ENCODE peak calls at places on chromosome 17, in six cellular contexts. One of them, this sample, is unnamed.

GRCh38 chr17:73773702-73774101 is 129.5 kb upstream of the SDK2 start:
- DNase-seq in NCI-H345: no peak
- DNase-seq in stimulated activated CD4-positive, alpha-beta T cell treated with anti-CD3 and anti-CD28 coated beads, Interleukin-1b, Interleukin-23, amount 100 ng/mL, for 1 hour: no peak
- DNase-seq in activated T-cell treated with anti-CD3 and anti-CD28 coated beads for 1 hour: no peak
- DNase-seq in NCI-H1930: no peak
- DNase-seq in ureter: no peak
- DNase-seq in this sample: no peak

GRCh38 chr17:7515912-7516610 is 31.9 kb downstream of the POLR2A start:
- DNase-seq in NCI-H1930: no peak
- DNase-seq in activated T-cell treated with anti-CD3 and anti-CD28 coated beads for 1 hour: no peak
- DNase-seq in ureter: no peak
- DNase-seq in stimulated activated CD4-positive, alpha-beta T cell treated with anti-CD3 and anti-CD28 coated beads, Interleukin-1b, Interleukin-23, amount 100 ng/mL, for 1 hour: no peak
- DNase-seq in NCI-H345: no peak
- DNase-seq in this sample: no peak

GRCh38 chr17:60615108-60615507 is 15.1 kb downstream of the PPM1D start:
- DNase-seq in activated T-cell treated with anti-CD3 and anti-CD28 coated beads for 1 hour: no peak
- DNase-seq in ureter: no peak
- DNase-seq in NCI-H1930: no peak
- DNase-seq in NCI-H345: no peak
- DNase-seq in stimulated activated CD4-positive, alpha-beta T cell treated with anti-CD3 and anti-CD28 coated beads, Interleukin-1b, Interleukin-23, amount 100 ng/mL, for 1 hour: no peak
- DNase-seq in this sample: no peak

GRCh38 chr17:46943511-46944393 is 20.8 kb downstream of the GOSR2 start:
- DNase-seq in stimulated activated CD4-positive, alpha-beta T cell treated with anti-CD3 and anti-CD28 coated beads, Interleukin-1b, Interleukin-23, amount 100 ng/mL, for 1 hour: no peak
- DNase-seq in ureter: no peak
- DNase-seq in NCI-H345: peak; percentile 29
- DNase-seq in NCI-H1930: no peak
- DNase-seq in activated T-cell treated with anti-CD3 and anti-CD28 coated beads for 1 hour: no peak
- DNase-seq in this sample: no peak

GRCh38 chr17:37787055-37787720 is 42.3 kb upstream of the HNF1B start:
- DNase-seq in NCI-H345: no peak
- DNase-seq in NCI-H1930: no peak
- DNase-seq in stimulated activated CD4-positive, alpha-beta T cell treated with anti-CD3 and anti-CD28 coated beads, Interleukin-1b, Interleukin-23, amount 100 ng/mL, for 1 hour: no peak
- DNase-seq in ureter: no peak
- DNase-seq in activated T-cell treated with anti-CD3 and anti-CD28 coated beads for 1 hour: no peak
- DNase-seq in this sample: no peak

GRCh38 chr17:1908699-1909309 is 79.0 kb downstream of the RPA1 start:
- DNase-seq in ureter: peak; percentile 81
- DNase-seq in NCI-H345: peak; percentile 61
- DNase-seq in stimulated activated CD4-positive, alpha-beta T cell treated with anti-CD3 and anti-CD28 coated beads, Interleukin-1b, Interleukin-23, amount 100 ng/mL, for 1 hour: no peak
- DNase-seq in activated T-cell treated with anti-CD3 and anti-CD28 coated beads for 1 hour: no peak
- DNase-seq in NCI-H1930: peak; percentile 52
- DNase-seq in this sample: no peak

GRCh38 chr17:75688209-75688771 is 21.2 kb downstream of the SAP30BP start:
- DNase-seq in activated T-cell treated with anti-CD3 and anti-CD28 coated beads for 1 hour: no peak
- DNase-seq in NCI-H345: no peak
- DNase-seq in NCI-H1930: no peak
- DNase-seq in stimulated activated CD4-positive, alpha-beta T cell treated with anti-CD3 and anti-CD28 coated beads, Interleukin-1b, Interleukin-23, amount 100 ng/mL, for 1 hour: no peak
- DNase-seq in ureter: no peak
- DNase-seq in this sample: no peak

GRCh38 chr17:65071861-65072260 is 15.3 kb upstream of the GNA13 start:
- DNase-seq in ureter: no peak
- DNase-seq in stimulated activated CD4-positive, alpha-beta T cell treated with anti-CD3 and anti-CD28 coated beads, Interleukin-1b, Interleukin-23, amount 100 ng/mL, for 1 hour: no peak
- DNase-seq in NCI-H345: no peak
- DNase-seq in NCI-H1930: no peak
- DNase-seq in activated T-cell treated with anti-CD3 and anti-CD28 coated beads for 1 hour: no peak
- DNase-seq in this sample: no peak

GRCh38 chr17:20262116-20262977 is 205.0 kb downstream of the LGALS9B start:
- DNase-seq in ureter: no peak
- DNase-seq in activated T-cell treated with anti-CD3 and anti-CD28 coated beads for 1 hour: no peak
- DNase-seq in stimulated activated CD4-positive, alpha-beta T cell treated with anti-CD3 and anti-CD28 coated beads, Interleukin-1b, Interleukin-23, amount 100 ng/mL, for 1 hour: no peak
- DNase-seq in NCI-H1930: no peak
- DNase-seq in NCI-H345: no peak
- DNase-seq in this sample: no peak

GRCh38 chr17:73986641-73987177 is 216.8 kb upstream of the RPL38 start:
- DNase-seq in stimulated activated CD4-positive, alpha-beta T cell treated with anti-CD3 and anti-CD28 coated beads, Interleukin-1b, Interleukin-23, amount 100 ng/mL, for 1 hour: no peak
- DNase-seq in NCI-H345: no peak
- DNase-seq in activated T-cell treated with anti-CD3 and anti-CD28 coated beads for 1 hour: no peak
- DNase-seq in NCI-H1930: no peak
- DNase-seq in ureter: no peak
- DNase-seq in this sample: no peak

GRCh38 chr17:29622337-29623282 is at the start of gene CORO6:
- DNase-seq in NCI-H1930: no peak
- DNase-seq in activated T-cell treated with anti-CD3 and anti-CD28 coated beads for 1 hour: peak; percentile 63
- DNase-seq in ureter: peak; percentile 60
- DNase-seq in NCI-H345: peak; percentile 59
- DNase-seq in stimulated activated CD4-positive, alpha-beta T cell treated with anti-CD3 and anti-CD28 coated beads, Interleukin-1b, Interleukin-23, amount 100 ng/mL, for 1 hour: peak; percentile 60
- DNase-seq in this sample: no peak

GRCh38 chr17:71402661-71403141 is 718.1 kb upstream of the SOX9 start:
- DNase-seq in ureter: no peak
- DNase-seq in NCI-H345: peak; percentile 51
- DNase-seq in NCI-H1930: no peak
- DNase-seq in activated T-cell treated with anti-CD3 and anti-CD28 coated beads for 1 hour: no peak
- DNase-seq in stimulated activated CD4-positive, alpha-beta T cell treated with anti-CD3 and anti-CD28 coated beads, Interleukin-1b, Interleukin-23, amount 100 ng/mL, for 1 hour: no peak
- DNase-seq in this sample: no peak

GRCh38 chr17:82923366-82924113 is 83.7 kb upstream of the ZNF750 start:
- DNase-seq in stimulated activated CD4-positive, alpha-beta T cell treated with anti-CD3 and anti-CD28 coated beads, Interleukin-1b, Interleukin-23, amount 100 ng/mL, for 1 hour: no peak
- DNase-seq in NCI-H345: peak; percentile 43
- DNase-seq in NCI-H1930: no peak
- DNase-seq in ureter: no peak
- DNase-seq in activated T-cell treated with anti-CD3 and anti-CD28 coated beads for 1 hour: no peak
- DNase-seq in this sample: no peak

GRCh38 chr17:7022791-7023571 is at the start of gene BCL6B:
- DNase-seq in NCI-H1930: peak; percentile 37
- DNase-seq in ureter: no peak
- DNase-seq in stimulated activated CD4-positive, alpha-beta T cell treated with anti-CD3 and anti-CD28 coated beads, Interleukin-1b, Interleukin-23, amount 100 ng/mL, for 1 hour: no peak
- DNase-seq in activated T-cell treated with anti-CD3 and anti-CD28 coated beads for 1 hour: no peak
- DNase-seq in NCI-H345: peak; percentile 49
- DNase-seq in this sample: no peak

This sample was measured in cortex of kidney.